ENCODE peak calls at places on chromosomes 3 and 15, in nine cellular contexts. I is kidney, X is tibial artery, L is fibroblast of lung, Z is OCI-LY7, G is hepatocyte, Q is IMR-90, V is PC-9, U is mucosa of descending colon. E is an unnamed sample.

GRCh38 chr15:72092011-72092410 is 25.9 kb downstream of the MYO9A start:
- DNase-seq in I (no peak), X (no peak), L (no peak), Z (no peak), G (no peak), Q (no peak), V (no peak), U (no peak), E (no peak)

GRCh38 chr15:42843699-42844098 is 76.9 kb downstream of the TTBK2 start:
- DNase-seq in I (no peak), X (no peak), L (no peak), Z (no peak), G (no peak), Q (no peak), V (no peak), U (no peak), E (no peak)

GRCh38 chr15:61841461-61841860 is 218.8 kb downstream of the VPS13C start:
- DNase-seq in I (no peak), X (no peak), L (no peak), Z (no peak), G (no peak), Q (no peak), V (no peak), U (no peak), E (no peak)

GRCh38 chr3:7621645-7622044 is 760.7 kb downstream of the GRM7 start:
- DNase-seq in I (no peak), X (no peak), L (no peak), Z (no peak), G (no peak), Q (no peak), V (no peak), U (no peak), E (no peak)

GRCh38 chr3:122092460-122093165 is 37.5 kb downstream of the CD86 start:
- DNase-seq in I (no peak), X (peak; percentile 60), L (no peak), Z (peak; percentile 56), G (peak; percentile 23), Q (peak; percentile 31), V (no peak), U (peak; percentile 42), E (peak; percentile 28)

GRCh38 chr3:137263982-137264777 is 306.4 kb downstream of the IL20RB start:
- DNase-seq in I (no peak), X (no peak), L (no peak), Z (no peak), G (peak; percentile 32), Q (no peak), V (no peak), U (peak; percentile 24), E (no peak)

GRCh38 chr3:70856414-70857162 is 544.1 kb upstream of the MDFIC2 start:
- DNase-seq in I (no peak), X (no peak), L (peak; percentile 90), Z (no peak), G (no peak), Q (peak; percentile 99), V (no peak), U (no peak), E (no peak)

GRCh38 chr3:175940243-175940642 is 1081.1 kb downstream of the NAALADL2 start:
- DNase-seq in I (no peak), X (no peak), L (no peak), Z (no peak), G (no peak), Q (peak; percentile 46), V (no peak), U (no peak), E (no peak)

GRCh38 chr3:99344216-99344615 is 294.2 kb upstream of the COL8A1 start:
- DNase-seq in I (no peak), X (no peak), L (no peak), Z (no peak), G (no peak), Q (peak; percentile 35), V (no peak), U (no peak), E (no peak)

GRCh38 chr3:15361494-15362214 is 29.3 kb upstream of the SH3BP5 start:
- DNase-seq in I (no peak), X (peak; percentile 25), L (no peak), Z (peak; percentile 67), G (no peak), Q (peak; percentile 52), V (no peak), U (no peak), E (no peak)

GRCh38 chr3:110774496-110775265 is 296.9 kb upstream of the NECTIN3 start:
- DNase-seq in I (no peak), X (no peak), L (peak; percentile 55), Z (no peak), G (no peak), Q (peak; percentile 89), V (no peak), U (no peak), E (no peak)

GRCh38 chr3:171511450-171511849 is 51.2 kb upstream of the TNIK start:
- DNase-seq in I (no peak), X (no peak), L (no peak), Z (no peak), G (no peak), Q (no peak), V (no peak), U (no peak), E (no peak)

GRCh38 chr3:59690886-59691285 is 641.1 kb upstream of the CFAP20DC start:
- DNase-seq in I (no peak), X (no peak), L (no peak), Z (no peak), G (no peak), Q (no peak), V (no peak), U (no peak), E (no peak)

GRCh38 chr3:9730747-9731205 is 759 bp upstream of the BRPF1 start:
- DNase-seq in I (no peak), X (no peak), L (no peak), Z (no peak), G (no peak), Q (no peak), V (no peak), U (no peak), E (no peak)

GRCh38 chr3:57165637-57166036 is 484 bp upstream of the IL17RD start:
- DNase-seq in I (no peak), X (no peak), L (no peak), Z (no peak), G (no peak), Q (no peak), V (no peak), U (no peak), E (no peak)

DNA sequence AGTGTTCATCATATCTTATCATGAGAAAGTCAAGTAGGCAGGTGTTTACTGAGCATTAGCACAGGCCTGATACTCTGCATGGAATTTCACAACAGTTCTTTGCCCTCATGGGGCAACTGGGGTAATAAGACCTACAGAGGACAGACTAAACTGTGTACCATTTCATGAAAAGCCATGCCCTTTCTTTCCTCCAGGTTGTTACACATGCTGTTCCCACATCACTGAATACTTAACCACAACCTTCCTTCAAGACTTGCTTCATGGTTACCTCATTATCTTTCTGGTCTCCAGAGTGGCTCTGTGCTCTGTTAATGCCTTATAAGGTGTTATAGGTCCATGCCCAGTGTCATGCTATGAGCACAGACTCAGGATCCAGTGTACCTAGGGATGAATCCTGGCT is 28.2 kb upstream of the RSL24D1 start:
- DNase-seq in I (no peak), X (no peak), L (no peak), Z (no peak), G (peak; percentile 40), Q (no peak), V (no peak), U (no peak), E (no peak)
- H3K36me3 ChIP-seq in I (no peaks in the 10 kb centered on the region), X (peaks cover 13% of the 10 kb centered on the region), L (no peaks in the 10 kb centered on the region), Z (no peaks in the 10 kb centered on the region), G (no peaks in the 10 kb centered on the region), Q (peaks cover 2% of the 10 kb centered on the region), V (no peaks in the 10 kb centered on the region), U (no peaks in the 10 kb centered on the region), E (no peaks in the 10 kb centered on the region)

DNA sequence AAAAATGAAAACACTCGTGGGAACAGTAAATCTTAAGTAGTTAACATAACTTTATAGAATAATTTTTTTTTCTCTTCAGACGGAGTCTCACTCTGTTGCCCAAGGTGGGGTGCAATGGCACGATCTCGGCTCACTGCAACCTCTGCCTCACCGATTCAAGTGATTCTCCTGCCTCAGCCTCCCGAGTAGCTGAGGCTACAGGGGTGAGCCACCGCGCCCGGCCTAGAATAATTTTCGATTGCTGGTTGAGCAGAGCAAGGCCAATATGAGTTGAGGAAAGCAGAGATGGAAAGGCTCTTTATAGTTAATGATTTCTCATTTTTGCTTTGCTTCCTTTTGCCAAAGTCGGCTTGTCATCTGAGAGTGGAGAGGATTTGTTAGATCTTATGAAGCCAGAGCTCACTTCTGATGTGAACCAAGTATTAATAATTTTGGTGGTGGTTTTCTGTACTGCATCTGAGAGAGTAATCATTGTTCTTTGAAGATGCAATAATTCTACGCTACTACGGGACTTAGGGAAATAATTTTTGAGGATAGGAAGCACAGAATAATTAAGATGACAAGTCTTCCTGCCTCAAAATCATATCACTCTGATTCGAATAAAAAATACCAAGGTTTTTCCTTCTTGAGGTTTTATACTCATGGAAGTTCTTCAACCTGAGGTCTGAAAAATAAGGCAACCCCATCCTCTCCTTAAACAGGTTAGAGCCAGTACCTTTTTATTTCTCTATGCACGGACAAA is 1.5 kb upstream of the GOLM2 start:
- DNase-seq in I (no peak), X (no peak), L (peak; percentile 10), Z (peak; percentile 20), G (no peak), Q (no peak), V (no peak), U (no peak), E (no peak)
- TF ChIP-seq CTCF in I (no peak), X (peak; percentile 26), L (no peak), Z (peak; percentile 32), G (no peak), Q (no peak), V (no peak), U (no peak), E (peak; percentile 42)

DNA sequence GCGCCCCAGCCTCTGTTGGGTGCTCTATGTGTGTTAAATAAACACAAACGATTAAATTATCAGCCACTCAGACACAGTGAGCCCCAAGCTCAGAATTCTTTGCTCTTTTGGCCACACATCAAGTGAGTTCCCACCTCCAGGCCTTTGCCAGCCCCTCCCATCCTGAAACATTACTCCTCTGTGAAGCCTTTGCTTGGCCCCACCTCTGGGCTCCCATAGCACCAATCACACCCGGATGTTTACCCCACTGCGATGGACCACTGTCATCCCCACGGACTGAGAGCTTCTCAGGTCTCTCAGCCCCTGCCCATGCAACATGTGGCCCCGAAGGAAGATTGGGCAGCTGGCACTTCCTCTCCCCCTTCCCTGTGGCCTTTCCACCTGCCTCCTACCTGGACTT is 85.1 kb downstream of the NUP210 start:
- DNase-seq in I (no peak), X (no peak), L (no peak), Z (no peak), G (no peak), Q (no peak), V (no peak), U (no peak), E (no peak)
- H3K4me1 ChIP-seq in I (no peaks in the 10 kb centered on the region), X (no peaks in the 10 kb centered on the region), L (no peaks in the 10 kb centered on the region), Z (peaks cover 85% of the 10 kb centered on the region), G (no peaks in the 10 kb centered on the region), Q (no peaks in the 10 kb centered on the region), V (no peaks in the 10 kb centered on the region), U (no peaks in the 10 kb centered on the region), E (no peaks in the 10 kb centered on the region)

DNA sequence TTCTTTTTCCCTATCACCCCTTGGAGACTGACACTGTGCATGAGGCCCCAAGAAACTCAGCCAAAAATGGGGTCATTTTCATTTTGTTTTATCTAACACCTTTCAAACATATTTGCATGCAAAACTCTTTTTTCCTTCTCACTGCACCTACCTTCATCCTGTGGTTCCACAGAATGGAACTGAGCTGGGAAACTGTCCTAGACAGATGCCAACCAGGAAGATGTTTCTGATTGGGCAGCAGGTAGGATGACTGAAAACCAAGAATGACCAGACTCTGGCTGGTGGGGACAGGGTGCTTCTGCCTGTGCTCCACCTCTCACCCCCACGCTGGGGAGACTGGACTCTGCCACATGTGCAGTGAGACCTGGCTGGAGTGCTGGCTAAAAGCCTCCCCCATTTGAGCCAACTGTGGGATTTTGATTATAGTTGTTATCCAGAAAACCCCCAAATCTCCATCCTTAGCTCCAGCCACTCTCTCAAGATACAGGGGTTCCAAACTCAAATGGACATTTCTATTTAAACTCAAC is 5.2 kb downstream of the PPIB start:
- DNase-seq in I (no peak), X (no peak), L (no peak), Z (no peak), G (no peak), Q (no peak), V (no peak), U (no peak), E (no peak)
- H3K36me3 ChIP-seq in I (peaks cover 51% of the 10 kb centered on the region), X (peaks cover 59% of the 10 kb centered on the region), L (peaks cover 41% of the 10 kb centered on the region), Z (peaks cover 78% of the 10 kb centered on the region), G (no peaks in the 10 kb centered on the region), Q (peaks cover 62% of the 10 kb centered on the region), V (peaks cover 27% of the 10 kb centered on the region), U (peaks cover 14% of the 10 kb centered on the region), E (no peaks in the 10 kb centered on the region)

E was measured in testis.